ENCODE peak calls at places on chromosomes 2 and 18, in seven cellular contexts. K, S, P, W, R, E and U are unnamed samples.

GRCh38 chr2:231613054-231613654 is 20.5 kb downstream of the TEX44 start:
- DNase-seq in K (no peak), R (peak), S (no peak), P (no peak), E (no peak), W (no peak), U (no peak)

GRCh38 chr2:38793511-38793910 is 15.5 kb downstream of the GEMIN6 start:
- DNase-seq in K (no peak), E (no peak), S (no peak), W (peak), P (no peak), R (no peak), U (no peak)

GRCh38 chr2:219253753-219254589 is at the start of gene TUBA4A:
- DNase-seq in S (no peak), P (peak), W (peak), E (peak), R (peak), K (peak), U (no peak)

GRCh38 chr2:113850687-113851086 is 39.2 kb upstream of the ACTR3 start:
- DNase-seq in K (no peak), R (no peak), E (no peak), W (peak), P (no peak), S (no peak), U (no peak)

GRCh38 chr2:68796306-68796905 is 61.8 kb downstream of the ARHGAP25 start:
- DNase-seq in P (peak), K (no peak), E (no peak), W (no peak), S (no peak), R (no peak), U (no peak)

GRCh38 chr2:8594731-8595427 is 87.0 kb upstream of the ID2 start:
- DNase-seq in R (peak), S (no peak), W (no peak), P (no peak), E (no peak), K (peak), U (no peak)

GRCh38 chr2:199309411-199309810 is 148.3 kb downstream of the SATB2 start:
- DNase-seq in E (no peak), S (no peak), K (no peak), W (no peak), P (no peak), R (no peak), U (no peak)

GRCh38 chr2:46876741-46877384 is 38.7 kb downstream of the MCFD2 start:
- DNase-seq in S (no peak), P (peak), W (peak), K (no peak), E (peak), R (peak), U (peak)

GRCh38 chr18:23059541-23060465 is 75.5 kb upstream of the CABLES1 start:
- DNase-seq in R (no peak), S (no peak), K (no peak), E (no peak), P (no peak), W (no peak), U (no peak)

GRCh38 chr2:151634726-151635467 is 99.4 kb downstream of the NEB start:
- DNase-seq in W (peak), S (no peak), P (no peak), R (no peak), K (no peak), E (no peak), U (no peak)